ENCODE peak calls at places on chromosomes 3 and 15, in six cellular contexts. U is K562, P is HCT116, B is GM12878, J is H1, E is HepG2. X is an unnamed sample.

GRCh38 chr15:76799760-76800159 is 105.4 kb downstream of the SCAPER start:
- DNase-seq in E (no peak), B (no peak), U (peak), J (no peak), P (no peak), X (no peak)

GRCh38 chr3:178084938-178085816 is 451.1 kb upstream of the KCNMB2 start:
- DNase-seq in J (peak), P (no peak), B (no peak), U (no peak), E (peak), X (peak)

GRCh38 chr3:157782236-157782635 is 279.0 kb upstream of the VEPH1 start:
- DNase-seq in E (no peak), P (no peak), B (no peak), U (no peak), J (no peak), X (no peak)

GRCh38 chr3:105369501-105370371 is 3.0 kb downstream of the ALCAM start:
- DNase-seq in B (peak), J (peak), E (peak), U (no peak), P (no peak), X (peak)

GRCh38 chr15:58981808-58982475 is 5.5 kb upstream of the RNF111 start:
- DNase-seq in E (no peak), B (no peak), P (no peak), U (no peak), J (no peak), X (no peak)

GRCh38 chr15:62758126-62758951 is 284.2 kb upstream of the TPM1 start:
- DNase-seq in E (peak), B (no peak), J (no peak), U (no peak), P (no peak), X (no peak)

GRCh38 chr15:65944404-65944803 is 75.1 kb downstream of the RAB11A start:
- DNase-seq in E (no peak), J (no peak), B (no peak), U (no peak), P (no peak), X (no peak)

GRCh38 chr15:57216288-57216687 is 160.0 kb upstream of the CGNL1 start:
- DNase-seq in U (peak), J (no peak), B (no peak), E (no peak), P (no peak), X (no peak)

GRCh38 chr3:113533534-113533892 is 1.2 kb downstream of the SIDT1 start:
- DNase-seq in B (no peak), E (no peak), J (no peak), P (no peak), U (no peak), X (no peak)

GRCh38 chr15:27826902-27827321 is 272.2 kb downstream of the OCA2 start:
- DNase-seq in B (no peak), U (no peak), E (no peak), P (no peak), J (no peak), X (no peak)

GRCh38 chr15:88624971-88625290 is 3.8 kb downstream of the AEN start:
- DNase-seq in B (no peak), J (no peak), U (no peak), E (no peak), P (no peak), X (no peak)

GRCh38 chr15:45134682-45135604 is 5.1 kb downstream of the DUOX1 start:
- DNase-seq in J (peak), U (no peak), P (no peak), E (no peak), B (no peak), X (peak)

GRCh38 chr3:82224661-82225060 is 463.2 kb upstream of the GBE1 start:
- DNase-seq in U (no peak), E (no peak), J (no peak), B (no peak), P (no peak), X (no peak)

GRCh38 chr15:100430381-100430780 is 88.6 kb upstream of the ADAMTS17 start:
- DNase-seq in J (no peak), E (no peak), B (no peak), U (no peak), P (no peak), X (no peak)

GRCh38 chr3:129627350-129628168 is 21.1 kb upstream of the PLXND1 start:
- DNase-seq in P (peak), J (peak), B (peak), U (no peak), E (peak), X (peak)
- TF ChIP-seq ATF3 in P (no peak), J (no peak), B (no peak), U (no peak), E (peak), X (no peak)

GRCh38 chr15:73021139-73021621 is 31.1 kb upstream of the NEO1 start:
- DNase-seq in U (no peak), P (no peak), E (no peak), J (peak), B (no peak), X (peak)
- TF ChIP-seq ATF3 in U (no peak), P (no peak), E (no peak), J (no peak), B (no peak), X (no peak)

DNA sequence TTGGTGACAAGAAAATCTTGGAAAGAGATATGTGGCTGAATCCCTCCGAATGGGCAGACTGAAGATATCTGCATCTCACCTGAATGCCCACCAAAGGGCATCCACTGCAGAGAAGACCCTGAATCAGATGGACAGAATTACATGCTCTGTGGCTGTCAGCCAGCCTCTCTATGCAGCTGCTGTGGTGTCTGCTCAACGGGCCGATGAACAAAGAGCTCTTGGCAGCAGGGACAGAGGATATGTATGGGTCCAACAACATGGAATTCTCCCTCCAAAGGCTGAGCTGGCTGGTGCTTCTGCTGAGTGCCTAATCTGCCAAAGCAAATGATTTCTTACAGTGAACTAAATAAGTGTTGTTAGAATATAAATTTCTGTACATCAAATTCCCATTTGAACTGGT is 2.1 kb upstream of the BCL2L10 start:
- DNase-seq in E (no peak), J (no peak), P (no peak), U (no peak), B (no peak), X (no peak)
- TF ChIP-seq ATF3 in E (no peak), J (no peak), P (no peak), U (no peak), B (no peak), X (no peak)

DNA sequence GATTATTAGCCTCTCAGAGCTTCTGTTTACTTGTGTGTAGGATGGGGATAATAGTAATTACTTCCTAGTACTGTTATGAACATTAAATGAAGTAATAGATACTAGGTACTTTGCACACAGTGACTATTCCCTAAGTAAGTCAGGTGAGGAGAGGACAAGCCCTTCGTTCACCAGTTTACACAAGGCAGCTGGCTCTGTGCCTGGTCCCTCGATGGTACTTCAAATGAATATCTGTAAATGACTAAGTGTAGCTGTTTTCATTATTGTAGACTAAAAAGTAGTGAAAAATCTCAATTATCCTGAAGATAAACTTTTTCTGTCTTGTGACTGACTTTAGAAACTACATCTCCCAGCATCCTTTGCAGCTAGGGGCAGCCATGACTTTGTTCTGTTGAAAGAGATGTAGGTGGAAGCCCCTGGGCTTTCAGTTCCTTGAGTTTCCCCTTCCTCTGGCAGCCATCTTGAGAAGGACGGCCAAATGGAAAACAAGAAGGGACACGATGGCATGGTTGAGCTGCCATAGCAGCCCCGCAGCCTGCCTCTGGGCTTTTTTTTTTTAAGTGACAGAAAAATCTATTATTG is 11.7 kb upstream of the WNT7A start:
- DNase-seq in E (no peak), B (no peak), U (peak), P (no peak), J (peak), X (no peak)
- TF ChIP-seq ATF3 in E (no peak), B (no peak), U (no peak), P (no peak), J (no peak), X (no peak)

DNA sequence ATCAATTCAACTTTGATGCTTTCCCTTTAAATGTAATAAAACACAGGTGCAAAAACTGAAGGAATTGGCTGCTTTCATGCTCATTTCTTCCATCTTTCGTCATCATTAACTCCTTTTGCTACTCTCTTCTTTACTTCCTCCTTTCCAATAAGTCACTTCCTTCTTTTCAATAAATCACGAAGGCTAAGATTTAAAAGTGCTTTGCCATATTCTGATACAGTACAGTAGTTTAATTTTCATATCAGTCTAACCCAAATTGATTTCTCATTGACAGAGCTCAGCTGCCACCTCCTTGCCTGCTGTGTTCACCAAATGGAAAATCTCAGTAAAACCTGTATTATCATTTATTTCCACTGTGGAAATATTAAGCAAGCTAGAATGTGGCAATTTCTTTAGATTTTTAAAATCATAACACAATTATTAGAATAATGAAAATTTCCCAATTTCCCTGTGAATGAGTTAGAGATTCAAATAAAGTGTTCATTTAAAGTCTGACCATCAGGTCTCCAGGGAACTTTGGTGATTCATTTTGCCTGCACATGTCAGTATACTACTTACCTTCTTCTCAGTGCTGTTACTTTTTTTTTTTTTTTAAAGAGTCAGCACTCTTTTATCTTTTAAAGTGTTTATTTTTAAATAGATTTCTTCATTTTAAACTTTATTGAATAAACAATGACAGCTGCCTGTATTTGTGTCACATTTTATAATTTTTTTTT is 41.6 kb downstream of the NANOGP8 start:
- DNase-seq in U (no peak), E (no peak), P (no peak), B (no peak), J (no peak), X (no peak)
- TF ChIP-seq ATF3 in U (no peak), E (no peak), P (no peak), B (no peak), J (no peak), X (no peak)

GRCh38 chr3:51718547-51719412 is 11.9 kb downstream of the GRM2 start:
- DNase-seq in U (peak), P (peak), J (peak), E (peak), B (peak), X (peak)
- TF ChIP-seq ATF3 in U (no peak), P (no peak), J (peak), E (no peak), B (no peak), X (no peak)

DNA sequence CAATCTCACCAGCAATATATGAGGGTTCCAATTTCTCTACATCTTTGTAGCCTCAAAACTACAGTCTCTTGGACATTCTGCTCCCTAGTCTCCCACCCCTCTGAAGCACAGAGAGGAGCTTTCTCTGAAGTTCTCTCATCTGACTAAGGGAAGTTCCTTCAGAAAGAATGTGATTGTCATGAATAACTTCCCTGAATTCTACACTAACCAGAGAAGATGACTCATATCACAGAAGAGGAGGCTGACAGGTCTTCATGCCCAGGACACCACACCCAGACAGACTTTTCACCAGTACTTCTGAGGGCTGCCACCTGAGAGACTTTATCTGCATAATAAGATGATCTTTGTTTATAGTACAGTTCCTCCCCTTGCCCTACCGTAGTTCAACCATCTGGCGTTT is 52.8 kb downstream of the CDIN1 start:
- DNase-seq in U (no peak), B (no peak), J (no peak), E (no peak), P (peak), X (no peak)
- TF ChIP-seq ATF3 in U (no peak), B (no peak), J (no peak), E (no peak), P (no peak), X (no peak)

X was measured in WTC11.